ENCODE peak calls at places on chromosome 1, in ten cellular contexts. One of them, this sample, is unnamed.

GRCh38 chr1:55720243-55720642 is 505.1 kb upstream of the USP24 start:
- DNase-seq in effector memory CD8-positive, alpha-beta T cell: no peak
- DNase-seq in NCI-H510A treated with DMSO at 0.1 percent for 48 hours: no peak
- DNase-seq in activated CD4-positive, alpha-beta T cell treated with anti-CD3 and anti-CD28 coated beads, Interleukin-2, amount 10 ng/mL, durations not matched to agents 7 days and 5 days: no peak
- DNase-seq in T-helper 2 cell: no peak
- DNase-seq in lung: peak; percentile 45
- DNase-seq in T-helper 9 cell: no peak
- DNase-seq in fibroblast of the conjunctiva: peak; percentile 80
- DNase-seq in progenitor cell of endocrine pancreas: no peak
- DNase-seq in thoracic aorta: no peak
- DNase-seq in this sample: no peak

GRCh38 chr1:15122331-15122730 is 31.2 kb upstream of the TMEM51 start:
- DNase-seq in thoracic aorta: no peak
- DNase-seq in T-helper 9 cell: no peak
- DNase-seq in progenitor cell of endocrine pancreas: no peak
- DNase-seq in NCI-H510A treated with DMSO at 0.1 percent for 48 hours: no peak
- DNase-seq in lung: no peak
- DNase-seq in T-helper 2 cell: no peak
- DNase-seq in fibroblast of the conjunctiva: no peak
- DNase-seq in effector memory CD8-positive, alpha-beta T cell: no peak
- DNase-seq in activated CD4-positive, alpha-beta T cell treated with anti-CD3 and anti-CD28 coated beads, Interleukin-2, amount 10 ng/mL, durations not matched to agents 7 days and 5 days: no peak
- DNase-seq in this sample: no peak

GRCh38 chr1:235910357-235911299 is 43.9 kb upstream of the LYST start:
- DNase-seq in lung: peak; percentile 51
- DNase-seq in T-helper 9 cell: no peak
- DNase-seq in progenitor cell of endocrine pancreas: no peak
- DNase-seq in T-helper 2 cell: peak; percentile 77
- DNase-seq in thoracic aorta: peak; percentile 41
- DNase-seq in effector memory CD8-positive, alpha-beta T cell: no peak
- DNase-seq in NCI-H510A treated with DMSO at 0.1 percent for 48 hours: no peak
- DNase-seq in fibroblast of the conjunctiva: peak; percentile 84
- DNase-seq in activated CD4-positive, alpha-beta T cell treated with anti-CD3 and anti-CD28 coated beads, Interleukin-2, amount 10 ng/mL, durations not matched to agents 7 days and 5 days: no peak
- DNase-seq in this sample: no peak

GRCh38 chr1:23590058-23590783 is 30.9 kb upstream of the ID3 start:
- DNase-seq in T-helper 2 cell: no peak
- DNase-seq in lung: no peak
- DNase-seq in NCI-H510A treated with DMSO at 0.1 percent for 48 hours: peak; percentile 13
- DNase-seq in T-helper 9 cell: no peak
- DNase-seq in activated CD4-positive, alpha-beta T cell treated with anti-CD3 and anti-CD28 coated beads, Interleukin-2, amount 10 ng/mL, durations not matched to agents 7 days and 5 days: no peak
- DNase-seq in effector memory CD8-positive, alpha-beta T cell: no peak
- DNase-seq in fibroblast of the conjunctiva: no peak
- DNase-seq in progenitor cell of endocrine pancreas: no peak
- DNase-seq in thoracic aorta: no peak
- DNase-seq in this sample: no peak

GRCh38 chr1:216314369-216315095 is 108.7 kb downstream of the USH2A start:
- DNase-seq in thoracic aorta: no peak
- DNase-seq in progenitor cell of endocrine pancreas: no peak
- DNase-seq in NCI-H510A treated with DMSO at 0.1 percent for 48 hours: no peak
- DNase-seq in effector memory CD8-positive, alpha-beta T cell: no peak
- DNase-seq in T-helper 2 cell: no peak
- DNase-seq in fibroblast of the conjunctiva: no peak
- DNase-seq in T-helper 9 cell: no peak
- DNase-seq in activated CD4-positive, alpha-beta T cell treated with anti-CD3 and anti-CD28 coated beads, Interleukin-2, amount 10 ng/mL, durations not matched to agents 7 days and 5 days: no peak
- DNase-seq in lung: no peak
- DNase-seq in this sample: no peak

GRCh38 chr1:168958562-168959289 is 147.8 kb upstream of the ATP1B1 start:
- DNase-seq in NCI-H510A treated with DMSO at 0.1 percent for 48 hours: no peak
- DNase-seq in T-helper 2 cell: no peak
- DNase-seq in effector memory CD8-positive, alpha-beta T cell: no peak
- DNase-seq in T-helper 9 cell: no peak
- DNase-seq in fibroblast of the conjunctiva: no peak
- DNase-seq in progenitor cell of endocrine pancreas: no peak
- DNase-seq in lung: no peak
- DNase-seq in activated CD4-positive, alpha-beta T cell treated with anti-CD3 and anti-CD28 coated beads, Interleukin-2, amount 10 ng/mL, durations not matched to agents 7 days and 5 days: no peak
- DNase-seq in thoracic aorta: no peak
- DNase-seq in this sample: no peak

GRCh38 chr1:174954686-174955669 is 44.8 kb upstream of the CACYBP start:
- DNase-seq in effector memory CD8-positive, alpha-beta T cell: no peak
- DNase-seq in thoracic aorta: no peak
- DNase-seq in T-helper 2 cell: no peak
- DNase-seq in NCI-H510A treated with DMSO at 0.1 percent for 48 hours: peak; percentile 89
- DNase-seq in fibroblast of the conjunctiva: no peak
- DNase-seq in lung: no peak
- DNase-seq in progenitor cell of endocrine pancreas: no peak
- DNase-seq in T-helper 9 cell: no peak
- DNase-seq in activated CD4-positive, alpha-beta T cell treated with anti-CD3 and anti-CD28 coated beads, Interleukin-2, amount 10 ng/mL, durations not matched to agents 7 days and 5 days: no peak
- DNase-seq in this sample: no peak

GRCh38 chr1:93804412-93804811 is 74.6 kb downstream of the DNTTIP2 start:
- DNase-seq in effector memory CD8-positive, alpha-beta T cell: no peak
- DNase-seq in NCI-H510A treated with DMSO at 0.1 percent for 48 hours: no peak
- DNase-seq in T-helper 9 cell: no peak
- DNase-seq in progenitor cell of endocrine pancreas: no peak
- DNase-seq in activated CD4-positive, alpha-beta T cell treated with anti-CD3 and anti-CD28 coated beads, Interleukin-2, amount 10 ng/mL, durations not matched to agents 7 days and 5 days: no peak
- DNase-seq in thoracic aorta: peak; percentile 9
- DNase-seq in T-helper 2 cell: no peak
- DNase-seq in lung: no peak
- DNase-seq in fibroblast of the conjunctiva: peak; percentile 55
- DNase-seq in this sample: no peak

GRCh38 chr1:244280859-244281258 is 170.8 kb downstream of the ADSS2 start:
- DNase-seq in fibroblast of the conjunctiva: no peak
- DNase-seq in T-helper 9 cell: no peak
- DNase-seq in NCI-H510A treated with DMSO at 0.1 percent for 48 hours: no peak
- DNase-seq in T-helper 2 cell: no peak
- DNase-seq in thoracic aorta: no peak
- DNase-seq in progenitor cell of endocrine pancreas: no peak
- DNase-seq in effector memory CD8-positive, alpha-beta T cell: no peak
- DNase-seq in activated CD4-positive, alpha-beta T cell treated with anti-CD3 and anti-CD28 coated beads, Interleukin-2, amount 10 ng/mL, durations not matched to agents 7 days and 5 days: no peak
- DNase-seq in lung: no peak
- DNase-seq in this sample: no peak

GRCh38 chr1:57512386-57512785 is 88.5 kb upstream of the DAB1 start:
- DNase-seq in progenitor cell of endocrine pancreas: no peak
- DNase-seq in activated CD4-positive, alpha-beta T cell treated with anti-CD3 and anti-CD28 coated beads, Interleukin-2, amount 10 ng/mL, durations not matched to agents 7 days and 5 days: no peak
- DNase-seq in effector memory CD8-positive, alpha-beta T cell: no peak
- DNase-seq in T-helper 2 cell: no peak
- DNase-seq in NCI-H510A treated with DMSO at 0.1 percent for 48 hours: no peak
- DNase-seq in lung: no peak
- DNase-seq in T-helper 9 cell: no peak
- DNase-seq in fibroblast of the conjunctiva: no peak
- DNase-seq in thoracic aorta: no peak
- DNase-seq in this sample: no peak

GRCh38 chr1:118012725-118013124 is 83.2 kb downstream of the WDR3 start:
- DNase-seq in progenitor cell of endocrine pancreas: no peak
- DNase-seq in T-helper 9 cell: no peak
- DNase-seq in activated CD4-positive, alpha-beta T cell treated with anti-CD3 and anti-CD28 coated beads, Interleukin-2, amount 10 ng/mL, durations not matched to agents 7 days and 5 days: no peak
- DNase-seq in T-helper 2 cell: no peak
- DNase-seq in lung: no peak
- DNase-seq in thoracic aorta: no peak
- DNase-seq in NCI-H510A treated with DMSO at 0.1 percent for 48 hours: no peak
- DNase-seq in effector memory CD8-positive, alpha-beta T cell: no peak
- DNase-seq in fibroblast of the conjunctiva: no peak
- DNase-seq in this sample: no peak

This sample was measured in effector memory CD4-positive, alpha-beta T cell.